ENCODE peak calls at places on chromosomes 2 and 18, in six cellular contexts. One of them, this sample, is unnamed.

GRCh38 chr2:20526666-20527065 is 79.8 kb downstream of the RHOB start:
- DNase-seq in MM.1S: no peak
- DNase-seq in HCT116: no peak
- DNase-seq in mesothelial cell of epicardium: no peak
- DNase-seq in activated B cell treated with CpG ODN at 0.5 μM for 24 hours: no peak
- DNase-seq in CD8-positive, alpha-beta T cell: no peak
- DNase-seq in this sample: no peak

GRCh38 chr2:156021326-156022040 is 311.0 kb downstream of the NR4A2 start:
- DNase-seq in MM.1S: no peak
- DNase-seq in HCT116: peak; percentile 18
- DNase-seq in mesothelial cell of epicardium: no peak
- DNase-seq in activated B cell treated with CpG ODN at 0.5 μM for 24 hours: no peak
- DNase-seq in CD8-positive, alpha-beta T cell: no peak
- DNase-seq in this sample: no peak

GRCh38 chr2:150716186-150716585 is 228.7 kb upstream of the RND3 start:
- DNase-seq in MM.1S: no peak
- DNase-seq in HCT116: no peak
- DNase-seq in mesothelial cell of epicardium: no peak
- DNase-seq in activated B cell treated with CpG ODN at 0.5 μM for 24 hours: no peak
- DNase-seq in CD8-positive, alpha-beta T cell: no peak
- DNase-seq in this sample: no peak

GRCh38 chr18:8949206-8949605 is 153.3 kb upstream of the NDUFV2 start:
- DNase-seq in MM.1S: no peak
- DNase-seq in HCT116: no peak
- DNase-seq in mesothelial cell of epicardium: no peak
- DNase-seq in activated B cell treated with CpG ODN at 0.5 μM for 24 hours: no peak
- DNase-seq in CD8-positive, alpha-beta T cell: no peak
- DNase-seq in this sample: no peak

GRCh38 chr2:67878743-67879142 is 184.1 kb downstream of the C1D start:
- DNase-seq in MM.1S: no peak
- DNase-seq in HCT116: no peak
- DNase-seq in mesothelial cell of epicardium: no peak
- DNase-seq in activated B cell treated with CpG ODN at 0.5 μM for 24 hours: no peak
- DNase-seq in CD8-positive, alpha-beta T cell: no peak
- DNase-seq in this sample: no peak

GRCh38 chr2:152525277-152525838 is 190.4 kb downstream of the FMNL2 start:
- DNase-seq in MM.1S: no peak
- DNase-seq in HCT116: no peak
- DNase-seq in mesothelial cell of epicardium: no peak
- DNase-seq in activated B cell treated with CpG ODN at 0.5 μM for 24 hours: no peak
- DNase-seq in CD8-positive, alpha-beta T cell: no peak
- DNase-seq in this sample: no peak

GRCh38 chr2:190060626-190061025 is 1.9 kb downstream of the MSTN start:
- DNase-seq in MM.1S: no peak
- DNase-seq in HCT116: no peak
- DNase-seq in mesothelial cell of epicardium: no peak
- DNase-seq in activated B cell treated with CpG ODN at 0.5 μM for 24 hours: no peak
- DNase-seq in CD8-positive, alpha-beta T cell: no peak
- DNase-seq in this sample: no peak

GRCh38 chr2:238811293-238811692 is 36.6 kb upstream of the TWIST2 start:
- DNase-seq in MM.1S: no peak
- DNase-seq in HCT116: no peak
- DNase-seq in mesothelial cell of epicardium: no peak
- DNase-seq in activated B cell treated with CpG ODN at 0.5 μM for 24 hours: no peak
- DNase-seq in CD8-positive, alpha-beta T cell: no peak
- DNase-seq in this sample: no peak

GRCh38 chr18:75088622-75089211 is 120.2 kb downstream of the PTGR3 start:
- DNase-seq in MM.1S: no peak
- DNase-seq in HCT116: no peak
- DNase-seq in mesothelial cell of epicardium: no peak
- DNase-seq in activated B cell treated with CpG ODN at 0.5 μM for 24 hours: no peak
- DNase-seq in CD8-positive, alpha-beta T cell: no peak
- DNase-seq in this sample: no peak

GRCh38 chr2:86480105-86480504 is 38.9 kb downstream of the KDM3A start:
- DNase-seq in MM.1S: no peak
- DNase-seq in HCT116: no peak
- DNase-seq in mesothelial cell of epicardium: no peak
- DNase-seq in activated B cell treated with CpG ODN at 0.5 μM for 24 hours: no peak
- DNase-seq in CD8-positive, alpha-beta T cell: no peak
- DNase-seq in this sample: no peak

GRCh38 chr2:74199871-74200305 is 1.5 kb downstream of the MTHFD2 start:
- DNase-seq in MM.1S: no peak
- DNase-seq in HCT116: no peak
- DNase-seq in mesothelial cell of epicardium: no peak
- DNase-seq in activated B cell treated with CpG ODN at 0.5 μM for 24 hours: no peak
- DNase-seq in CD8-positive, alpha-beta T cell: no peak
- DNase-seq in this sample: peak; percentile 20

GRCh38 chr18:9275890-9276289 is 58.7 kb upstream of the TWSG1 start:
- DNase-seq in MM.1S: no peak
- DNase-seq in HCT116: no peak
- DNase-seq in mesothelial cell of epicardium: no peak
- DNase-seq in activated B cell treated with CpG ODN at 0.5 μM for 24 hours: no peak
- DNase-seq in CD8-positive, alpha-beta T cell: no peak
- DNase-seq in this sample: no peak

GRCh38 chr2:238174701-238175100 is 15.9 kb downstream of the ERFE start:
- DNase-seq in MM.1S: no peak
- DNase-seq in HCT116: no peak
- DNase-seq in mesothelial cell of epicardium: no peak
- DNase-seq in activated B cell treated with CpG ODN at 0.5 μM for 24 hours: no peak
- DNase-seq in CD8-positive, alpha-beta T cell: no peak
- DNase-seq in this sample: no peak

GRCh38 chr2:75592028-75592427 is 31.3 kb upstream of the EVA1A start:
- DNase-seq in MM.1S: no peak
- DNase-seq in HCT116: peak; percentile 8
- DNase-seq in mesothelial cell of epicardium: no peak
- DNase-seq in activated B cell treated with CpG ODN at 0.5 μM for 24 hours: no peak
- DNase-seq in CD8-positive, alpha-beta T cell: no peak
- DNase-seq in this sample: no peak

GRCh38 chr2:44974064-44974715 is 32.7 kb downstream of the SIX3 start:
- DNase-seq in MM.1S: peak; percentile 37
- DNase-seq in HCT116: peak; percentile 73
- DNase-seq in mesothelial cell of epicardium: no peak
- DNase-seq in activated B cell treated with CpG ODN at 0.5 μM for 24 hours: no peak
- DNase-seq in CD8-positive, alpha-beta T cell: no peak
- DNase-seq in this sample: no peak

GRCh38 chr18:36199691-36200295 is 12.5 kb downstream of the MOCOS start:
- DNase-seq in MM.1S: no peak
- DNase-seq in HCT116: no peak
- DNase-seq in mesothelial cell of epicardium: no peak
- DNase-seq in activated B cell treated with CpG ODN at 0.5 μM for 24 hours: no peak
- DNase-seq in CD8-positive, alpha-beta T cell: no peak
- DNase-seq in this sample: peak; percentile 4

GRCh38 chr2:9422321-9423099 is 818 bp downstream of the ITGB1BP1 start:
- DNase-seq in MM.1S: peak; percentile 38
- DNase-seq in HCT116: peak; percentile 18
- DNase-seq in mesothelial cell of epicardium: no peak
- DNase-seq in activated B cell treated with CpG ODN at 0.5 μM for 24 hours: no peak
- DNase-seq in CD8-positive, alpha-beta T cell: peak; percentile 30
- DNase-seq in this sample: peak; percentile 66

GRCh38 chr2:181805228-181806038 is 86.1 kb upstream of the ITPRID2 start:
- DNase-seq in MM.1S: no peak
- DNase-seq in HCT116: no peak
- DNase-seq in mesothelial cell of epicardium: no peak
- DNase-seq in activated B cell treated with CpG ODN at 0.5 μM for 24 hours: no peak
- DNase-seq in CD8-positive, alpha-beta T cell: no peak
- DNase-seq in this sample: no peak

GRCh38 chr2:160282063-160282580 is 82.0 kb upstream of the ITGB6 start:
- DNase-seq in MM.1S: peak; percentile 10
- DNase-seq in HCT116: no peak
- DNase-seq in mesothelial cell of epicardium: no peak
- DNase-seq in activated B cell treated with CpG ODN at 0.5 μM for 24 hours: no peak
- DNase-seq in CD8-positive, alpha-beta T cell: no peak
- DNase-seq in this sample: no peak

GRCh38 chr2:203682688-203683130 is 23.7 kb upstream of the CD28 start:
- DNase-seq in MM.1S: no peak
- DNase-seq in HCT116: no peak
- DNase-seq in mesothelial cell of epicardium: no peak
- DNase-seq in activated B cell treated with CpG ODN at 0.5 μM for 24 hours: no peak
- DNase-seq in CD8-positive, alpha-beta T cell: no peak
- DNase-seq in this sample: no peak

GRCh38 chr2:173874899-173875247 is 90.3 kb downstream of the SP3 start:
- DNase-seq in MM.1S: no peak
- DNase-seq in HCT116: no peak
- DNase-seq in mesothelial cell of epicardium: no peak
- DNase-seq in activated B cell treated with CpG ODN at 0.5 μM for 24 hours: peak; percentile 39
- DNase-seq in CD8-positive, alpha-beta T cell: no peak
- DNase-seq in this sample: no peak

GRCh38 chr2:64750001-64750816 is 96.5 kb upstream of the SERTAD2 start:
- DNase-seq in MM.1S: peak; percentile 39
- DNase-seq in HCT116: no peak
- DNase-seq in mesothelial cell of epicardium: no peak
- DNase-seq in activated B cell treated with CpG ODN at 0.5 μM for 24 hours: peak; percentile 40
- DNase-seq in CD8-positive, alpha-beta T cell: no peak
- DNase-seq in this sample: no peak

GRCh38 chr2:212052412-212053159 is 486.0 kb downstream of the ERBB4 start:
- DNase-seq in MM.1S: peak; percentile 88
- DNase-seq in HCT116: no peak
- DNase-seq in mesothelial cell of epicardium: no peak
- DNase-seq in activated B cell treated with CpG ODN at 0.5 μM for 24 hours: no peak
- DNase-seq in CD8-positive, alpha-beta T cell: no peak
- DNase-seq in this sample: no peak

GRCh38 chr2:1907849-1908533 is 163.7 kb upstream of the PXDN start:
- DNase-seq in MM.1S: no peak
- DNase-seq in HCT116: no peak
- DNase-seq in mesothelial cell of epicardium: no peak
- DNase-seq in activated B cell treated with CpG ODN at 0.5 μM for 24 hours: no peak
- DNase-seq in CD8-positive, alpha-beta T cell: no peak
- DNase-seq in this sample: no peak

GRCh38 chr2:1911811-1912210 is 167.5 kb upstream of the PXDN start:
- DNase-seq in MM.1S: no peak
- DNase-seq in HCT116: no peak
- DNase-seq in mesothelial cell of epicardium: no peak
- DNase-seq in activated B cell treated with CpG ODN at 0.5 μM for 24 hours: no peak
- DNase-seq in CD8-positive, alpha-beta T cell: no peak
- DNase-seq in this sample: no peak

GRCh38 chr2:1912771-1913170 is 168.5 kb upstream of the PXDN start:
- DNase-seq in MM.1S: no peak
- DNase-seq in HCT116: no peak
- DNase-seq in mesothelial cell of epicardium: no peak
- DNase-seq in activated B cell treated with CpG ODN at 0.5 μM for 24 hours: no peak
- DNase-seq in CD8-positive, alpha-beta T cell: no peak
- DNase-seq in this sample: no peak

GRCh38 chr2:1910021-1910420 is 165.7 kb upstream of the PXDN start:
- DNase-seq in MM.1S: no peak
- DNase-seq in HCT116: no peak
- DNase-seq in mesothelial cell of epicardium: no peak
- DNase-seq in activated B cell treated with CpG ODN at 0.5 μM for 24 hours: no peak
- DNase-seq in CD8-positive, alpha-beta T cell: no peak
- DNase-seq in this sample: no peak

GRCh38 chr2:1910562-1911256 is 166.4 kb upstream of the PXDN start:
- DNase-seq in MM.1S: no peak
- DNase-seq in HCT116: no peak
- DNase-seq in mesothelial cell of epicardium: no peak
- DNase-seq in activated B cell treated with CpG ODN at 0.5 μM for 24 hours: no peak
- DNase-seq in CD8-positive, alpha-beta T cell: no peak
- DNase-seq in this sample: no peak
- TF ChIP-seq CTCF in MM.1S: no peak
- TF ChIP-seq CTCF in HCT116: no peak
- TF ChIP-seq CTCF in mesothelial cell of epicardium: no peak
- TF ChIP-seq CTCF in activated B cell treated with CpG ODN at 0.5 μM for 24 hours: no peak
- TF ChIP-seq CTCF in CD8-positive, alpha-beta T cell: no peak
- TF ChIP-seq CTCF in this sample: no peak

DNA sequence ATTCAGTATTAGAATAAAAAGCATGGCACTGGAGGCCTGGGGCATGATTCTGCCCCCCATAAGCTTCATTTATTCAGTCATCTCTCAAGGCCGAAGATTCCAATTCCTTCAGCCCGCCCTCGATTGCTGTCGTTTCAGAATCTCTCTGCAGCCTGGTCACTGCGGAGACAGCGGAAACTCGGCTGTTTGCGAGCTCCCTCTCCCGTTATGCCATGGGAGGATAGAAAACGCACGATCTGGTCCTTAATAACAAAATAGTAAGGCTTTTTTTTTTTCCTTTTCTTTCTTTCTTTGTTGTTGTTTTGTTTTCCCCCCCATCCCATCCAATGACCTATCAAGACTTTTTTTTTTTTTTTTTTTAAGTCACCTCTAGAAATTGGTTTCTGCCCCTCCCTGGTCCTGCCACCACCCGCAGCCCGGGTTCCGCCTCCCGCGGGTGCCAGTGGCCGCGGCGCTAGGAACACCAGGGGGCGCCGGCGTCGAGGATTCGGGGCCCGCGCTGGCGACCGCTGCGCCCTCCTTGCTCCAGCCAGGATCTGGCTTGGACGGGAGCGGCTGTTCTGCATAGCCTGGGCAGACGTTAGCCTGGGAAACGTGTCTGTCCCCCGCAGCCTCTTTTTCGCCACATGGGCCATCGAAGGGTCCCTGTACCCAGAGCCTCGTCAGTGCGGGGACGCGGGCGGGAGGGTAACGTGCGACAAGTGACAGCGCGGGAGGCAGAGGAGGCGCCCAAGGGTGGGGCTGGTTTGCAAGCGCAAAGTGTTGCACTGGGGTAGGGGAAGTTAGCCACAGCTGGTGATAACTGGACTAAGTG is 10.0 kb downstream of the CPLX4 start:
- DNase-seq in MM.1S: peak; percentile 64
- DNase-seq in HCT116: peak; percentile 43
- DNase-seq in mesothelial cell of epicardium: peak; percentile 62
- DNase-seq in activated B cell treated with CpG ODN at 0.5 μM for 24 hours: peak; percentile 66
- DNase-seq in CD8-positive, alpha-beta T cell: peak; percentile 46
- DNase-seq in this sample: peak; percentile 81
- TF ChIP-seq CTCF in MM.1S: peak; percentile 82
- TF ChIP-seq CTCF in HCT116: peak; percentile 80
- TF ChIP-seq CTCF in mesothelial cell of epicardium: peak; percentile 72
- TF ChIP-seq CTCF in activated B cell treated with CpG ODN at 0.5 μM for 24 hours: no peak
- TF ChIP-seq CTCF in CD8-positive, alpha-beta T cell: peak; percentile 76
- TF ChIP-seq CTCF in this sample: peak; percentile 89

GRCh38 chr2:232887171-232887850 is 17.2 kb downstream of the SNORC start:
- DNase-seq in MM.1S: no peak
- DNase-seq in HCT116: no peak
- DNase-seq in mesothelial cell of epicardium: no peak
- DNase-seq in activated B cell treated with CpG ODN at 0.5 μM for 24 hours: peak; percentile 7
- DNase-seq in CD8-positive, alpha-beta T cell: no peak
- DNase-seq in this sample: no peak
- TF ChIP-seq CTCF in MM.1S: no peak
- TF ChIP-seq CTCF in HCT116: peak; percentile 23
- TF ChIP-seq CTCF in mesothelial cell of epicardium: no peak
- TF ChIP-seq CTCF in activated B cell treated with CpG ODN at 0.5 μM for 24 hours: no peak
- TF ChIP-seq CTCF in CD8-positive, alpha-beta T cell: no peak
- TF ChIP-seq CTCF in this sample: no peak

DNA sequence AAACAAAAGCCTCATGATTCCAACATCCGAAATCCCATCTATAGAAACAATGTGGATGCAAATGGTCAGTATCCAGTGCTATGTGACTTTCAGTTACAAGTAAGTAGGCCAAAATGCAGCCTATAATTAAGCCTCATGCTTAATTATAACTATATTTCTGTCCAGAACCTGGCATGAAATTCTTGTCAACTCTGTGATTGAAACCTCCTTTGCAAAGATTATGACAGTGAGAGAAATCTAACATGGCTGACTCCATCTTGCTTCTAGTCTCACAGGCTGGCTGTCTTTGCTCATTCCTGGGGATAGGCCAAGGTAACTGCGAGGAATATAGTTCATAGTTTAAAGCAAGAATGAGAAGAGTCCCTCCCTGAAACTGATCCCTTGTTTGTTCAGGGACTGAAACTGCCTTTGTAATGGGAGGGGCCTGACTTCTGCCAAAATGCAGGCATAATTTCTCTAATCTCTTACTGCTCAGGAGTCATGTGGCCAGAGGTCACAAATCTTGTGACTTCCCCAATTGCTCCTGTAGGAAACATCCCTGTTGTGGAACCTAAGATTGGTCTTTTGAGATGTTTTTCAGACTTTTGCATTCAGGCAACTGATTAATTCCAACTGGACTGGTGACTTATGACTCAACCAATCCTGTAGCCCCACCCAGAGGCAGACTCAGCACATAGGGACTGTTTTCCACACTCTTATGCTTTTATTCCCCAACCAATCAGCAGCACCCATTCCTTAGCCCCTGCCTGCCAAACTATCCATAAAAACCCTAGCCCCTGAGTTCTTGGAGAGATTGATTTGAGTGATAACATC is 84.5 kb upstream of the TLK1 start:
- DNase-seq in MM.1S: no peak
- DNase-seq in HCT116: no peak
- DNase-seq in mesothelial cell of epicardium: no peak
- DNase-seq in activated B cell treated with CpG ODN at 0.5 μM for 24 hours: no peak
- DNase-seq in CD8-positive, alpha-beta T cell: no peak
- DNase-seq in this sample: no peak
- TF ChIP-seq CTCF in MM.1S: peak; percentile 19
- TF ChIP-seq CTCF in HCT116: no peak
- TF ChIP-seq CTCF in mesothelial cell of epicardium: no peak
- TF ChIP-seq CTCF in activated B cell treated with CpG ODN at 0.5 μM for 24 hours: no peak
- TF ChIP-seq CTCF in CD8-positive, alpha-beta T cell: no peak
- TF ChIP-seq CTCF in this sample: no peak